ENCODE peak calls at places on chromosomes 3 and 15, in nine cellular contexts. P is NCI-H1436 treated with DMSO at 0.1 percent for 48 hours; H is body of pancreas; G is GM20000; S is activated CD8-positive, alpha-beta T cell treated with anti-CD3 and anti-CD28 coated beads for 36 hours; B is Kasumi-1; O is foreskin fibroblast; L is RCC 7860; T is endothelial cell. A is an unnamed sample.

GRCh38 chr3:119627461-119627860 is 29.8 kb downstream of the PLA1A start:
- DNase-seq in P (no peak), H (no peak), G (no peak), T (no peak), S (peak; percentile 42), B (peak; percentile 41), L (no peak), O (no peak), A (no peak)

GRCh38 chr3:151811474-151811873 is 2.4 kb upstream of the AADAC start:
- DNase-seq in B (no peak), L (no peak), H (no peak), P (no peak), G (no peak), O (no peak), S (no peak), T (no peak), A (no peak)

GRCh38 chr3:36710606-36711005 is 53.7 kb downstream of the DCLK3 start:
- DNase-seq in T (no peak), G (no peak), O (no peak), P (no peak), H (no peak), S (no peak), L (no peak), B (no peak), A (no peak)

GRCh38 chr3:107704477-107704876 is 181.7 kb downstream of the BBX start:
- DNase-seq in S (no peak), O (peak; percentile 47), G (no peak), H (no peak), B (no peak), L (no peak), P (no peak), T (no peak), A (no peak)

GRCh38 chr3:151837057-151837456 is 23.1 kb downstream of the AADAC start:
- DNase-seq in H (peak; percentile 51), O (peak; percentile 86), P (no peak), T (no peak), L (peak; percentile 85), S (no peak), G (no peak), B (peak; percentile 14), A (no peak)

GRCh38 chr15:79523266-79523665 is 91.1 kb downstream of the MINAR1 start:
- DNase-seq in L (no peak), S (no peak), T (no peak), H (no peak), B (no peak), O (no peak), P (no peak), G (no peak), A (no peak)

GRCh38 chr15:58043192-58043903 is 22.2 kb downstream of the ALDH1A2 start:
- DNase-seq in S (peak; percentile 71), T (peak; percentile 28), B (peak; percentile 68), O (peak; percentile 66), H (peak; percentile 77), G (peak; percentile 33), L (peak; percentile 10), P (no peak), A (no peak)

GRCh38 chr15:58551764-58552504 is 120.1 kb downstream of the LIPC start:
- DNase-seq in B (no peak), T (no peak), G (no peak), O (peak; percentile 91), L (peak; percentile 45), H (no peak), P (no peak), S (no peak), A (no peak)

GRCh38 chr3:16200411-16200810 is 25.9 kb downstream of the GALNT15 start:
- DNase-seq in L (peak; percentile 81), B (no peak), T (no peak), H (no peak), P (no peak), O (no peak), G (no peak), S (peak; percentile 12), A (no peak)

A was measured in NCI-H1417 treated with DMSO at 0.1 percent for 48 hours.